ENCODE peak calls at places on chromosomes 6 and 20, in four cellular contexts. One of them, this sample, is unnamed.

GRCh38 chr6:53359843-53360834 is 11.4 kb upstream of the ELOVL5 start:
- DNase-seq in K562: peak
- DNase-seq in A549: peak
- DNase-seq in HepG2: peak
- DNase-seq in this sample: no peak

GRCh38 chr6:101117397-101118185 is 236.5 kb upstream of the ASCC3 start:
- DNase-seq in A549: peak
- DNase-seq in K562: no peak
- DNase-seq in HepG2: no peak
- DNase-seq in this sample: peak

GRCh38 chr6:167558213-167558869 is 233.5 kb downstream of the TTLL2 start:
- DNase-seq in K562: no peak
- DNase-seq in HepG2: no peak
- DNase-seq in A549: peak
- DNase-seq in this sample: no peak

GRCh38 chr6:150651808-150652473 is 52.3 kb downstream of the PLEKHG1 start:
- DNase-seq in K562: no peak
- DNase-seq in HepG2: no peak
- DNase-seq in A549: no peak
- DNase-seq in this sample: no peak

GRCh38 chr6:127937102-127937501 is 36.2 kb upstream of the THEMIS start:
- DNase-seq in K562: no peak
- DNase-seq in HepG2: no peak
- DNase-seq in A549: no peak
- DNase-seq in this sample: no peak

GRCh38 chr6:123771126-123771525 is 32.5 kb upstream of the NKAIN2 start:
- DNase-seq in A549: no peak
- DNase-seq in HepG2: no peak
- DNase-seq in K562: no peak
- DNase-seq in this sample: no peak

GRCh38 chr20:8254911-8255582 is 123.0 kb downstream of the PLCB1 start:
- DNase-seq in HepG2: no peak
- DNase-seq in A549: no peak
- DNase-seq in K562: no peak
- DNase-seq in this sample: no peak

GRCh38 chr20:57661201-57662027 is 41.2 kb upstream of the ZBP1 start:
- DNase-seq in A549: no peak
- DNase-seq in HepG2: no peak
- DNase-seq in K562: no peak
- DNase-seq in this sample: peak

GRCh38 chr6:105058316-105058715 is 101.4 kb downstream of the LIN28B start:
- DNase-seq in HepG2: no peak
- DNase-seq in K562: no peak
- DNase-seq in A549: no peak
- DNase-seq in this sample: no peak

GRCh38 chr6:15431762-15432495 is 186.1 kb downstream of the JARID2 start:
- DNase-seq in HepG2: peak
- DNase-seq in A549: peak
- DNase-seq in K562: no peak
- DNase-seq in this sample: no peak

GRCh38 chr6:28589234-28589951 is 63.7 kb downstream of the GPX5 start:
- DNase-seq in A549: peak
- DNase-seq in K562: no peak
- DNase-seq in HepG2: peak
- DNase-seq in this sample: peak

GRCh38 chr20:50621068-50621467 is 70.3 kb downstream of the RIPOR3 start:
- DNase-seq in A549: no peak
- DNase-seq in HepG2: no peak
- DNase-seq in K562: no peak
- DNase-seq in this sample: no peak

GRCh38 chr6:126824226-126824625 is 294.2 kb upstream of the RSPO3 start:
- DNase-seq in A549: no peak
- DNase-seq in HepG2: no peak
- DNase-seq in K562: no peak
- DNase-seq in this sample: no peak

GRCh38 chr6:166307981-166308768 is at the start of gene PRR18:
- DNase-seq in A549: no peak
- DNase-seq in K562: no peak
- DNase-seq in HepG2: no peak
- DNase-seq in this sample: peak

GRCh38 chr6:1770435-1770843 is 160.7 kb downstream of the FOXC1 start:
- DNase-seq in HepG2: no peak
- DNase-seq in K562: no peak
- DNase-seq in A549: no peak
- DNase-seq in this sample: no peak

GRCh38 chr20:32972181-32973076 is 31.8 kb downstream of the SUN5 start:
- DNase-seq in K562: peak
- DNase-seq in A549: no peak
- DNase-seq in HepG2: no peak
- DNase-seq in this sample: no peak

GRCh38 chr20:62918830-62919229 is 7.5 kb downstream of the DIDO1 start:
- DNase-seq in HepG2: no peak
- DNase-seq in K562: no peak
- DNase-seq in A549: no peak
- DNase-seq in this sample: peak

GRCh38 chr6:166412156-166412910 is 29.6 kb upstream of the MPC1 start:
- DNase-seq in K562: no peak
- DNase-seq in HepG2: no peak
- DNase-seq in A549: no peak
- DNase-seq in this sample: no peak

GRCh38 chr20:23205656-23206055 is 119.5 kb upstream of the CD93 start:
- DNase-seq in K562: no peak
- DNase-seq in HepG2: no peak
- DNase-seq in A549: no peak
- DNase-seq in this sample: peak

GRCh38 chr6:130885392-130886192 is 58.4 kb downstream of the SMLR1 start:
- DNase-seq in HepG2: peak
- DNase-seq in K562: peak
- DNase-seq in A549: peak
- DNase-seq in this sample: peak

GRCh38 chr20:14134004-14134403 is 138.7 kb downstream of the MACROD2 start:
- DNase-seq in K562: no peak
- DNase-seq in A549: no peak
- DNase-seq in HepG2: no peak
- DNase-seq in this sample: no peak

GRCh38 chr6:131101911-131102680 is 33.2 kb upstream of the AKAP7 start:
- DNase-seq in HepG2: no peak
- DNase-seq in A549: peak
- DNase-seq in K562: no peak
- DNase-seq in this sample: no peak

GRCh38 chr20:49656304-49656703 is 57.4 kb downstream of the B4GALT5 start:
- DNase-seq in HepG2: no peak
- DNase-seq in K562: no peak
- DNase-seq in A549: no peak
- DNase-seq in this sample: no peak

GRCh38 chr20:23050847-23051627 is 1.6 kb upstream of the THBD start:
- DNase-seq in K562: peak
- DNase-seq in HepG2: no peak
- DNase-seq in A549: peak
- DNase-seq in this sample: peak

GRCh38 chr6:9646346-9647042 is 768.4 kb downstream of the TFAP2A start:
- DNase-seq in HepG2: no peak
- DNase-seq in A549: no peak
- DNase-seq in K562: no peak
- DNase-seq in this sample: no peak

GRCh38 chr6:123745877-123746276 is 57.8 kb upstream of the NKAIN2 start:
- DNase-seq in HepG2: no peak
- DNase-seq in K562: no peak
- DNase-seq in A549: no peak
- DNase-seq in this sample: no peak

GRCh38 chr6:42720739-42721138 is 1.7 kb downstream of the PRPH2 start:
- DNase-seq in HepG2: no peak
- DNase-seq in K562: no peak
- DNase-seq in A549: no peak
- DNase-seq in this sample: no peak

GRCh38 chr6:125201961-125202729 is 48.6 kb downstream of the TPD52L1 start:
- DNase-seq in A549: peak
- DNase-seq in K562: peak
- DNase-seq in HepG2: no peak
- DNase-seq in this sample: no peak

GRCh38 chr6:16168858-16169257 is 40.0 kb downstream of the MYLIP start:
- DNase-seq in A549: peak
- DNase-seq in K562: peak
- DNase-seq in HepG2: peak
- DNase-seq in this sample: no peak

GRCh38 chr6:4010682-4011081 is 68.3 kb downstream of the FAM217A start:
- DNase-seq in HepG2: peak
- DNase-seq in K562: peak
- DNase-seq in A549: no peak
- DNase-seq in this sample: no peak

GRCh38 chr6:137660296-137660731 is 166.1 kb upstream of the OLIG3 start:
- DNase-seq in A549: no peak
- DNase-seq in K562: no peak
- DNase-seq in HepG2: peak
- DNase-seq in this sample: no peak

GRCh38 chr6:118100763-118101162 is 193.7 kb downstream of the SLC35F1 start:
- DNase-seq in A549: no peak
- DNase-seq in K562: no peak
- DNase-seq in HepG2: no peak
- DNase-seq in this sample: no peak

GRCh38 chr20:40966516-40967185 is 62.0 kb upstream of the TOP1 start:
- DNase-seq in HepG2: no peak
- DNase-seq in K562: no peak
- DNase-seq in A549: no peak
- DNase-seq in this sample: no peak
- TF ChIP-seq NR3C1 in HepG2: no peak
- TF ChIP-seq NR3C1 in K562: no peak
- TF ChIP-seq NR3C1 in A549: no peak
- TF ChIP-seq NR3C1 in this sample: no peak

GRCh38 chr6:159473844-159474243 is 219.2 kb downstream of the SOD2 start:
- DNase-seq in A549: no peak
- DNase-seq in K562: no peak
- DNase-seq in HepG2: no peak
- DNase-seq in this sample: no peak
- TF ChIP-seq ESRRA in A549: no peak
- TF ChIP-seq ESRRA in K562: no peak
- TF ChIP-seq ESRRA in HepG2: no peak
- TF ChIP-seq ESRRA in this sample: no peak

GRCh38 chr6:47520282-47520681 is 42.7 kb downstream of the CD2AP start:
- DNase-seq in HepG2: peak
- DNase-seq in K562: peak
- DNase-seq in A549: no peak
- DNase-seq in this sample: peak
- TF ChIP-seq NR3C1 in HepG2: no peak
- TF ChIP-seq NR3C1 in K562: no peak
- TF ChIP-seq NR3C1 in A549: no peak
- TF ChIP-seq NR3C1 in this sample: no peak

GRCh38 chr6:157004530-157004929 is 227.4 kb downstream of the ARID1B start:
- DNase-seq in A549: no peak
- DNase-seq in K562: no peak
- DNase-seq in HepG2: no peak
- DNase-seq in this sample: no peak
- TF ChIP-seq ESRRA in A549: no peak
- TF ChIP-seq ESRRA in K562: no peak
- TF ChIP-seq ESRRA in HepG2: no peak
- TF ChIP-seq ESRRA in this sample: no peak

This sample was measured in WTC11.